ENCODE peak calls at places on chromosomes 13 and 19, in five cellular contexts. O is Kasumi-1, E is RPMI7951, N is nephron progenitor cell, D is NCI-H1105 treated with DMSO at 0.1 percent for 48 hours. X is an unnamed sample.

GRCh38 chr13:98433654-98434053 is 143.3 kb downstream of the STK24 start:
- DNase-seq in N (no peak), E (no peak), D (no peak), O (no peak), X (no peak)

GRCh38 chr19:41001243-41001971 is 10.3 kb downstream of the CYP2B6 start:
- DNase-seq in N (no peak), D (no peak), E (no peak), O (no peak), X (no peak)

GRCh38 chr19:44694184-44694579 is 4.8 kb upstream of the CEACAM16 start:
- DNase-seq in O (peak), N (no peak), E (no peak), D (no peak), X (no peak)

GRCh38 chr19:46133101-46133627 is 8.7 kb upstream of the IGFL3 start:
- DNase-seq in E (peak), D (peak), N (peak), O (no peak), X (peak)

GRCh38 chr13:70080030-70080429 is 27.6 kb upstream of the ATXN8OS start:
- DNase-seq in O (no peak), N (no peak), D (peak), E (no peak), X (no peak)

GRCh38 chr19:47021536-47022139 is 2.0 kb downstream of the NPAS1 start:
- DNase-seq in N (peak), E (no peak), D (no peak), O (no peak), X (peak)

GRCh38 chr19:5967994-5968430 is 9.9 kb downstream of the RANBP3 start:
- DNase-seq in E (peak), D (peak), O (peak), N (peak), X (peak)

GRCh38 chr13:66992183-66992582 is 238.0 kb downstream of the PCDH9 start:
- DNase-seq in N (no peak), O (no peak), D (peak), E (peak), X (no peak)

GRCh38 chr13:114063545-114064515 is 68.6 kb downstream of the RASA3 start:
- DNase-seq in O (no peak), D (no peak), N (no peak), E (peak), X (no peak)

GRCh38 chr19:39599116-39599515 is 3.2 kb upstream of the LGALS13 start:
- DNase-seq in E (peak), N (peak), D (no peak), O (peak), X (no peak)

GRCh38 chr13:80168089-80168850 is 172.7 kb downstream of the SPRY2 start:
- DNase-seq in O (peak), N (no peak), E (peak), D (no peak), X (no peak)

GRCh38 chr13:90552702-90553101 is 794.8 kb upstream of the MIR17HG start:
- DNase-seq in O (no peak), D (no peak), N (no peak), E (no peak), X (no peak)

GRCh38 chr19:4369888-4370260 is 26.5 kb downstream of the MPND start:
- DNase-seq in E (no peak), O (peak), D (no peak), N (peak), X (peak)

GRCh38 chr19:1416014-1416841 is 8.8 kb downstream of the DAZAP1 start:
- DNase-seq in O (no peak), D (no peak), N (no peak), E (no peak), X (no peak)

GRCh38 chr13:32023698-32024097 is 7.9 kb upstream of the FRY start:
- DNase-seq in N (no peak), O (peak), D (no peak), E (no peak), X (no peak)

GRCh38 chr19:33580645-33581037 is 41.1 kb upstream of the CHST8 start:
- DNase-seq in E (no peak), D (no peak), O (no peak), N (no peak), X (no peak)

GRCh38 chr13:51644649-51645048 is 60.4 kb downstream of the WDFY2 start:
- DNase-seq in E (peak), N (no peak), D (no peak), O (no peak), X (no peak)

GRCh38 chr13:47893527-47893926 is 107.5 kb downstream of the SUCLA2 start:
- DNase-seq in O (no peak), N (no peak), D (no peak), E (no peak), X (no peak)

GRCh38 chr19:17156296-17156946 is 58.7 kb upstream of the USE1 start:
- DNase-seq in N (no peak), D (no peak), E (no peak), O (no peak), X (no peak)

GRCh38 chr19:41321600-41322270 is 11.8 kb downstream of the CCDC97 start:
- DNase-seq in D (no peak), O (no peak), E (peak), N (peak), X (peak)

GRCh38 chr13:110233181-110233641 is 73.7 kb downstream of the COL4A1 start:
- DNase-seq in O (no peak), N (no peak), E (peak), D (no peak), X (no peak)

GRCh38 chr13:110298566-110299321 is 8.2 kb downstream of the COL4A1 start:
- DNase-seq in O (peak), D (no peak), E (no peak), N (no peak), X (peak)

GRCh38 chr13:24288870-24289269 is 20.5 kb upstream of the C1QTNF9 start:
- DNase-seq in N (no peak), D (no peak), E (no peak), O (no peak), X (no peak)

GRCh38 chr19:11196406-11197287 is 698 bp downstream of the KANK2 start:
- DNase-seq in N (peak), D (no peak), E (peak), O (no peak), X (no peak)

GRCh38 chr13:43785681-43786471 is 896 bp downstream of the ENOX1 start:
- DNase-seq in D (no peak), O (peak), E (peak), N (peak), X (peak)

GRCh38 chr19:31496076-31496475 is 146.8 kb upstream of the TSHZ3 start:
- DNase-seq in E (no peak), D (no peak), O (no peak), N (no peak), X (no peak)

X was measured in H9.